ENCODE peak calls at places on chromosome 18, in four cellular contexts. O is dermis microvascular lymphatic vessel endothelial cell, L is T follicular helper cell, T is AG04450. P is an unnamed sample.

GRCh38 chr18:58785171-58785805 is 79.4 kb upstream of the ZNF532 start:
- DNase-seq in T (peak), O (no peak), L (no peak), P (no peak)

GRCh38 chr18:51430538-51430937 is 233.1 kb upstream of the MEX3C start:
- DNase-seq in L (no peak), O (no peak), T (no peak), P (no peak)

GRCh38 chr18:25817571-25818237 is 272.7 kb downstream of the SS18 start:
- DNase-seq in L (no peak), T (no peak), O (no peak), P (no peak)

GRCh38 chr18:67513285-67513684 is 3.2 kb downstream of the DSEL start:
- DNase-seq in O (no peak), L (no peak), T (no peak), P (no peak)

GRCh38 chr18:55790296-55790695 is 202.3 kb upstream of the TCF4 start:
- DNase-seq in T (peak), L (no peak), O (no peak), P (peak)

GRCh38 chr18:58359226-58360019 is 269.5 kb downstream of the ALPK2 start:
- DNase-seq in L (no peak), O (no peak), T (no peak), P (no peak)

GRCh38 chr18:70195852-70196434 is 9.5 kb downstream of the RTTN start:
- DNase-seq in L (no peak), T (no peak), O (peak), P (peak)

GRCh38 chr18:21735452-21736015 is 5.1 kb upstream of the MIB1 start:
- DNase-seq in T (no peak), L (peak), O (no peak), P (no peak)

GRCh38 chr18:2971741-2972552 is 41.0 kb downstream of the LPIN2 start:
- DNase-seq in L (peak), T (no peak), O (no peak), P (peak)

GRCh38 chr18:33404244-33404873 is 36.2 kb downstream of the CCDC178 start:
- DNase-seq in L (no peak), T (no peak), O (no peak), P (no peak)

GRCh38 chr18:5630766-5631413 is 87.1 kb upstream of the EPB41L3 start:
- DNase-seq in T (no peak), L (no peak), O (no peak), P (no peak)

GRCh38 chr18:51391731-51392130 is 194.2 kb upstream of the MEX3C start:
- DNase-seq in L (no peak), O (no peak), T (no peak), P (no peak)

GRCh38 chr18:79782566-79783308 is 15.0 kb upstream of the KCNG2 start:
- DNase-seq in O (no peak), T (no peak), L (no peak), P (no peak)

P was measured in stromal cell of bone marrow.